ENCODE peak calls at places on chromosomes 3 and 15, in five cellular contexts. J is activated B cell treated with CpG ODN at 0.5 μM for 24 hours, K is RWPE2, X is A549, O is MCF 10A. Z is an unnamed sample.

GRCh38 chr15:72420580-72420979 is 22.5 kb downstream of the TMEM202 start:
- DNase-seq in K (no peak), O (no peak), J (no peak), X (no peak), Z (no peak)

GRCh38 chr3:47715928-47716327 is 65.8 kb downstream of the SMARCC1 start:
- DNase-seq in X (no peak), K (no peak), J (no peak), O (peak), Z (no peak)

GRCh38 chr15:78938608-78939488 is 6.0 kb downstream of the CTSH start:
- DNase-seq in O (no peak), J (no peak), K (no peak), X (no peak), Z (no peak)

GRCh38 chr15:33027636-33028035 is 166.9 kb downstream of the FMN1 start:
- DNase-seq in X (no peak), O (no peak), K (no peak), J (no peak), Z (no peak)

GRCh38 chr15:31434418-31435255 is 108.0 kb downstream of the KLF13 start:
- DNase-seq in J (peak), K (no peak), O (peak), X (no peak), Z (no peak)

GRCh38 chr15:62631325-62631724 is 411.2 kb upstream of the TPM1 start:
- DNase-seq in K (no peak), J (no peak), O (no peak), X (no peak), Z (no peak)

GRCh38 chr3:194315088-194315964 is 35.8 kb downstream of the CPN2 start:
- DNase-seq in O (peak), J (peak), K (peak), X (peak), Z (no peak)

GRCh38 chr15:69999392-70000085 is 98.2 kb downstream of the TLE3 start:
- DNase-seq in O (no peak), J (no peak), K (no peak), X (no peak), Z (no peak)

GRCh38 chr15:41810651-41811431 is 17.1 kb upstream of the JMJD7 start:
- DNase-seq in O (no peak), K (no peak), X (no peak), J (no peak), Z (no peak)

GRCh38 chr15:49052662-49053061 is 6.4 kb upstream of the SECISBP2L start:
- DNase-seq in O (no peak), K (no peak), J (no peak), X (no peak), Z (no peak)

GRCh38 chr3:66298591-66298990 is 77.8 kb downstream of the SLC25A26 start:
- DNase-seq in K (no peak), X (no peak), O (no peak), J (no peak), Z (no peak)

GRCh38 chr15:59322056-59322755 is 50.5 kb downstream of the MYO1E start:
- DNase-seq in X (no peak), J (no peak), O (no peak), K (no peak), Z (no peak)

GRCh38 chr3:48634661-48635221 is 520 bp downstream of the SLC26A6 start:
- DNase-seq in O (peak), K (peak), J (peak), X (peak), Z (no peak)

GRCh38 chr15:81820236-81820635 is 225.6 kb downstream of the MEX3B start:
- DNase-seq in X (no peak), K (no peak), J (no peak), O (peak), Z (no peak)

GRCh38 chr15:48718646-48719045 is 73.1 kb upstream of the FBN1 start:
- DNase-seq in O (no peak), K (no peak), X (no peak), J (no peak), Z (no peak)

GRCh38 chr15:83871808-83872559 is 218.1 kb downstream of the ADAMTSL3 start:
- DNase-seq in O (peak), X (no peak), J (no peak), K (no peak), Z (no peak)

GRCh38 chr3:177830411-177830849 is 633.1 kb upstream of the TBL1XR1 start:
- DNase-seq in K (no peak), X (no peak), J (no peak), O (peak), Z (no peak)

GRCh38 chr15:90563460-90563859 is 33.7 kb downstream of the CRTC3 start:
- DNase-seq in O (no peak), K (no peak), J (no peak), X (no peak), Z (no peak)

GRCh38 chr15:69873807-69874206 is 223.9 kb downstream of the TLE3 start:
- DNase-seq in J (no peak), X (no peak), K (no peak), O (no peak), Z (no peak)

GRCh38 chr3:159854500-159855124 is 134.0 kb upstream of the IL12A start:
- DNase-seq in J (no peak), O (peak), X (peak), K (no peak), Z (no peak)

GRCh38 chr3:29090912-29091597 is 189.8 kb upstream of the RBMS3 start:
- DNase-seq in J (no peak), O (no peak), K (no peak), X (no peak), Z (no peak)

GRCh38 chr15:26433818-26434217 is 339.0 kb downstream of the GABRB3 start:
- DNase-seq in J (no peak), X (no peak), O (no peak), K (no peak), Z (no peak)

GRCh38 chr15:74209560-74209958 is 7.0 kb upstream of the STRA6 start:
- DNase-seq in K (no peak), J (no peak), O (no peak), X (no peak), Z (no peak)
- TF ChIP-seq CTCF in K (no peak), J (no peak), O (no peak), X (no peak), Z (no peak)

GRCh38 chr15:66504563-66505429 is at the start of the genes RPL4 and ZWILCH:
- DNase-seq in X (peak), K (peak), J (peak), O (peak), Z (no peak)
- TF ChIP-seq CTCF in X (no peak), K (no peak), J (no peak), O (no peak), Z (no peak)

DNA sequence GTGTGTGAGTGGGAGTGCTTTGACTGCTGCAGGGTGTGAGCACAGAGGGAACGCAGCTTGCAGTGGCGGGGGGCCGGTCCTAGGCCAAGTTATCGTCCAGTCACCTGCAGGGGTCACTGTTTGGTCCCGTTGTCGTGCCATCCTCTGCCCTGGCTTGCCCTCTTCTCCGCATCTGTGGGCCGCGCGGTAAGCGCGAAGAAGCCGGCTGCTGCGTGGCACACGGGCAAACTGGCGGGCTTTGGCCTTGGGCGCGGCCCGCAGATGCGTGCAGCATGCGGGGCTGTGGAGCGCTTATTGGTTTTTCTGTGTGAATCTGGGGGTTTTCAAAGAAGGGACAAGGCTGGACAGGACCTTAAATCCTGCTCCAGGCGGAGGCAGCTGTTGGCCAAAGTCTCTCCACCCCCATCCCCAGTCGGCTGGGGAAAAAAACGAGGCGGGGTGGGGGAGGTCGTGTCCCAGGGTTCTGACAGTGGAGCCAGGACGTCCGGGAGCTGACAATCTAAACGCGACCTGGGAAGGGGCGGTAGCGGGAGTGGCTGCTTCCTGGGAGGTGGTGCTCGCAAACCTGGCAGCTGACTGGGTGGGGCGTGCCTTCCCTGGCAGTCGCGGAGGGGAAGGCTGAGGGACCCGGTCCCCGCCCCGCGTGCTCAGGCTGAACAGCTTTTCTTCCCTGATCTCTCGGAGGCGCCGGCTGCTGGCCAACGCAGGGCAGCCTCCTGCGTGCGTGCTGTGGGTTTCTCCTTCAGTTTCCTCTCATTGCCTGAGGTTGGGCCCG is 39.7 kb upstream of the VEPH1 start:
- DNase-seq in O (peak), J (no peak), K (no peak), X (peak), Z (no peak)
- TF ChIP-seq CTCF in O (no peak), J (no peak), K (no peak), X (peak), Z (peak)

GRCh38 chr15:66844747-66845145 is 142.7 kb downstream of the SMAD6 start:
- DNase-seq in X (no peak), K (no peak), J (no peak), O (no peak), Z (no peak)

GRCh38 chr15:66845266-66845785 is 143.3 kb downstream of the SMAD6 start:
- DNase-seq in X (no peak), O (no peak), J (no peak), K (no peak), Z (no peak)

GRCh38 chr15:66846811-66847210 is 144.8 kb downstream of the SMAD6 start:
- DNase-seq in X (no peak), K (peak), J (no peak), O (no peak), Z (no peak)

GRCh38 chr15:66847565-66847991 is 145.5 kb downstream of the SMAD6 start:
- DNase-seq in O (no peak), X (no peak), J (no peak), K (peak), Z (no peak)

GRCh38 chr15:66846031-66846430 is 144.0 kb downstream of the SMAD6 start:
- DNase-seq in K (peak), O (no peak), J (no peak), X (no peak), Z (no peak)
- TF ChIP-seq CTCF in K (no peak), O (no peak), J (no peak), X (no peak), Z (no peak)